ENCODE peak calls at places on chromosome 15, in four cellular contexts. H is IMR-90, R is K562, P is GM12878. B is an unnamed sample.

GRCh38 chr15:99485153-99485947 is 80.4 kb upstream of the MEF2A start:
- DNase-seq in R (no peak), H (no peak), P (no peak), B (no peak)

GRCh38 chr15:79172032-79172481 is 81.5 kb upstream of the RASGRF1 start:
- DNase-seq in R (peak), H (no peak), P (no peak), B (no peak)

GRCh38 chr15:40906101-40906946 is 12.1 kb downstream of the VPS18 start:
- DNase-seq in H (peak), R (peak), P (no peak), B (peak)

GRCh38 chr15:77030928-77031375 is 36.0 kb downstream of the PSTPIP1 start:
- DNase-seq in P (no peak), H (no peak), R (no peak), B (no peak)

GRCh38 chr15:80404719-80405553 is 754 bp downstream of the ARNT2 start:
- DNase-seq in H (peak), P (no peak), R (no peak), B (no peak)

GRCh38 chr15:84715442-84716035 is 400 bp downstream of the SEC11A start:
- DNase-seq in H (peak), R (no peak), P (no peak), B (peak)

GRCh38 chr15:66859688-66860253 is 157.7 kb downstream of the SMAD6 start:
- DNase-seq in P (no peak), H (no peak), R (no peak), B (no peak)

GRCh38 chr15:52054381-52054780 is 35.4 kb downstream of the MAPK6 start:
- DNase-seq in H (peak), R (no peak), P (no peak), B (no peak)

GRCh38 chr15:63322541-63322940 is 45.1 kb downstream of the APH1B start:
- DNase-seq in P (no peak), H (peak), R (peak), B (peak)

GRCh38 chr15:95932676-95933075 is 397.8 kb upstream of the NR2F2 start:
- DNase-seq in H (peak), R (no peak), P (no peak), B (peak)

GRCh38 chr15:51134416-51135199 is 39.9 kb upstream of the TNFAIP8L3 start:
- DNase-seq in P (no peak), H (no peak), R (no peak), B (no peak)

GRCh38 chr15:63392355-63393009 is 10.8 kb upstream of the CA12 start:
- DNase-seq in P (no peak), R (peak), H (no peak), B (no peak)

GRCh38 chr15:39680868-39681267 is 100.0 kb downstream of the THBS1 start:
- DNase-seq in H (peak), R (no peak), P (no peak), B (no peak)
- TF ChIP-seq FOS in H (no peak), R (no peak), P (no peak), B (no peak)

GRCh38 chr15:101437209-101437608 is 52.3 kb downstream of the PCSK6 start:
- DNase-seq in H (no peak), R (no peak), P (no peak), B (no peak)

GRCh38 chr15:101438482-101439284 is 50.8 kb downstream of the PCSK6 start:
- DNase-seq in H (no peak), R (no peak), P (no peak), B (no peak)

GRCh38 chr15:101436526-101436925 is 53.0 kb downstream of the PCSK6 start:
- DNase-seq in H (no peak), P (no peak), R (no peak), B (no peak)

GRCh38 chr15:101439285-101439919 is 50.1 kb downstream of the PCSK6 start:
- DNase-seq in P (no peak), H (no peak), R (no peak), B (no peak)

GRCh38 chr15:101437618-101438481 is 51.7 kb downstream of the PCSK6 start:
- DNase-seq in R (no peak), P (no peak), H (no peak), B (no peak)
- H3K27ac ChIP-seq in R (no peak), P (no peak), H (no peak), B (no peak)

GRCh38 chr15:71659730-71660067 is 150.7 kb upstream of the NR2E3 start:
- DNase-seq in R (no peak), H (peak), P (no peak), B (no peak)
- TF ChIP-seq FOS in R (no peak), H (no peak), P (no peak), B (no peak)

DNA sequence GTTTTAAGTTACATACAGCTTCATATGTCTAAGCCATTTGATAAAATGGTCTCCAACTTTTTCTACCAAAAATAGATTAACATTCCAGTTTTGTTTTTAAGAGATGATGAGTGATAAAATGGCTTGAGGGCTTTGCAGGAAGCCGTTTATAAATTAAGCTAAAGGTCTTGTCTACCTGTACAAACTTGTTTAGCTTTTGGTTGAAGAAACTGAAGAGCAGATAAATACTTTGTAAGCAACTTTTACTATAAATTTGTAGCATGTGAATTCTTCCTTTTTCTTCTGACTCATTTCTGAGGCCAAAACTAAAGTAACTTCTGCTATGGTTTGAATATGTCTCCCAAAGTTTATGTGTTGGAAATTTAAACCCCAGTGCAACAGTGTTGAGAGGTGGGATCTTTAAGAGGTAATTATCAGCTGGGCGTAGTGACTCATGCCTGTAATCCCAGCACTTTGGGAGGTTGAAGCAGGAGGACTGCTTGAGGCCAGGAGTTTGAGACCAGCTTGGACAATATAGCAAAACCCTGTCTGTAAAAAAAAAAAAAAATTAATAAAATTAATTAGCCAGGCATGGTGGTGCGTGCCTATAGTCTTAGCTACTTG is 8.2 kb upstream of the NEDD4 start:
- DNase-seq in H (no peak), P (no peak), R (no peak), B (no peak)
- H3K27ac ChIP-seq in H (no peak), P (no peak), R (no peak), B (no peak)

DNA sequence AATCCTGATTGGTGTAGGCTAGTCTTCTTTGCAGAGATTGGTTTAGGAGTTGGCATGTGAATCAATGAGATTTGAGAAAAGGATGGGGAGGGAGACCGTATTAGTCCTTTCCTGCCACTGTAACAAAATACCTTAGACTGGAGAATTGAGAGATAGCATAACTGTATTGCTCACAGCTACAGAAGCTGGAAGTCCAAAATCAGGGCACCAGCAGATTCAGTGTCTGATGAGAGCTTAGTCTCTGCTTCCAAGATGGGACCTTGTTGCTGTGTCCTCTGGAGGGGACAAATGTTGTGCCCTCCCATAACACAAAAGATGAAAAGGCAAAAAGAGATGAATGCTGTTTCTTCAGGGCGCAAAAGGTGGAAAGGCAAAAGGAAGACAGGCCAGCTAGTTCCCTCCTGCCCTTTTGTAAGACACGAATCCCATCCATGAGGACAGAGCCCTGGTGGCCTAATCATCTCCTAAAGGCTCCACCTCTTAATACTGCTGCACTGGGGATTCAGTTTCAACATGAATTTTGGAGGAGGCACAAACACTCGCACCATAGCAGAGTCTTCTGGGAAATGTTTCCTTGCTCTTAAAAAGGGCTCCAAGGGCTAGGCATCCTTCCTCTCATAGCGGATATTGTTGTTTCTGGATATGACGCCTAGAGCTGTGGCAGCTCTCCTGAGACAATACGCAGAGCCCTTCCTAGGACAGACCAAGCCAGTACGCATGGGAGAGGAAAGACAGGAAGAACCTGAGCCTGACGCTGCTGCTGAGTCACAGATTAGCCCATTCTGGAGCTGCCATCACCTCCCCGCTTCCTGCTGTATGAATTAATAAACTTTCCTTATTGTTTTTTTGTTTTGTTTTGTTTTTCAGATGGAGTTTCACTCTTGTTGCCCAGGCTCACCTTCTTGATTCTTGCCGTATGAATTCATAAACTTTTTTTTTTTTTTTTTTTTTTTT is 66.7 kb downstream of the PPCDC start:
- DNase-seq in P (no peak), H (no peak), R (no peak), B (peak)
- TF ChIP-seq FOS in P (no peak), H (no peak), R (no peak), B (peak)